ENCODE peak calls at places on chromosomes 12 and 14, in seven cellular contexts. One of them, this sample, is unnamed.

GRCh38 chr14:96663491-96664067 is 133.6 kb upstream of the VRK1 start:
- DNase-seq in fibroblast of mammary gland: no peak
- DNase-seq in NCI-H187: no peak
- DNase-seq in naive thymus-derived CD8-positive, alpha-beta T cell: no peak
- DNase-seq in DMS79 treated with DMSO at 0.1 percent for 48 hours: no peak
- DNase-seq in SW480: no peak
- DNase-seq in left cardiac atrium: no peak
- DNase-seq in this sample: no peak

GRCh38 chr12:54587315-54587821 is 1.1 kb downstream of the PPP1R1A start:
- DNase-seq in fibroblast of mammary gland: no peak
- DNase-seq in SW480: no peak
- DNase-seq in naive thymus-derived CD8-positive, alpha-beta T cell: no peak
- DNase-seq in left cardiac atrium: peak; percentile 44
- DNase-seq in NCI-H187: no peak
- DNase-seq in DMS79 treated with DMSO at 0.1 percent for 48 hours: no peak
- DNase-seq in this sample: no peak

GRCh38 chr12:93387780-93388179 is 10.1 kb downstream of the NUDT4 start:
- DNase-seq in SW480: no peak
- DNase-seq in fibroblast of mammary gland: peak; percentile 77
- DNase-seq in left cardiac atrium: no peak
- DNase-seq in DMS79 treated with DMSO at 0.1 percent for 48 hours: no peak
- DNase-seq in NCI-H187: no peak
- DNase-seq in naive thymus-derived CD8-positive, alpha-beta T cell: no peak
- DNase-seq in this sample: no peak

GRCh38 chr14:63663428-63664142 is 21.9 kb upstream of the WDR89 start:
- DNase-seq in left cardiac atrium: no peak
- DNase-seq in NCI-H187: no peak
- DNase-seq in DMS79 treated with DMSO at 0.1 percent for 48 hours: no peak
- DNase-seq in fibroblast of mammary gland: peak; percentile 10
- DNase-seq in SW480: no peak
- DNase-seq in naive thymus-derived CD8-positive, alpha-beta T cell: no peak
- DNase-seq in this sample: no peak

GRCh38 chr14:95113476-95113875 is 43.9 kb downstream of the DICER1 start:
- DNase-seq in naive thymus-derived CD8-positive, alpha-beta T cell: no peak
- DNase-seq in left cardiac atrium: no peak
- DNase-seq in DMS79 treated with DMSO at 0.1 percent for 48 hours: no peak
- DNase-seq in NCI-H187: no peak
- DNase-seq in SW480: no peak
- DNase-seq in fibroblast of mammary gland: no peak
- DNase-seq in this sample: no peak

GRCh38 chr12:71655495-71655894 is 8.2 kb downstream of the ZFC3H1 start:
- DNase-seq in SW480: no peak
- DNase-seq in DMS79 treated with DMSO at 0.1 percent for 48 hours: no peak
- DNase-seq in NCI-H187: no peak
- DNase-seq in naive thymus-derived CD8-positive, alpha-beta T cell: no peak
- DNase-seq in left cardiac atrium: no peak
- DNase-seq in fibroblast of mammary gland: no peak
- DNase-seq in this sample: peak; percentile 16

GRCh38 chr14:52395728-52396127 is 81.6 kb downstream of the PTGER2 start:
- DNase-seq in naive thymus-derived CD8-positive, alpha-beta T cell: no peak
- DNase-seq in fibroblast of mammary gland: no peak
- DNase-seq in left cardiac atrium: no peak
- DNase-seq in SW480: no peak
- DNase-seq in NCI-H187: no peak
- DNase-seq in DMS79 treated with DMSO at 0.1 percent for 48 hours: no peak
- DNase-seq in this sample: no peak

GRCh38 chr14:105485720-105486332 is 860 bp upstream of the CRIP1 start:
- DNase-seq in naive thymus-derived CD8-positive, alpha-beta T cell: peak; percentile 57
- DNase-seq in DMS79 treated with DMSO at 0.1 percent for 48 hours: no peak
- DNase-seq in NCI-H187: no peak
- DNase-seq in SW480: peak; percentile 74
- DNase-seq in fibroblast of mammary gland: no peak
- DNase-seq in left cardiac atrium: peak; percentile 57
- DNase-seq in this sample: no peak

GRCh38 chr12:124399622-124400021 is 104.7 kb downstream of the RFLNA start:
- DNase-seq in left cardiac atrium: no peak
- DNase-seq in NCI-H187: no peak
- DNase-seq in SW480: no peak
- DNase-seq in naive thymus-derived CD8-positive, alpha-beta T cell: peak; percentile 21
- DNase-seq in fibroblast of mammary gland: no peak
- DNase-seq in DMS79 treated with DMSO at 0.1 percent for 48 hours: no peak
- DNase-seq in this sample: no peak

This sample was measured in fibroblast of villous mesenchyme.